ENCODE peak calls at places on chromosome 14, in ten cellular contexts. One of them, this sample, is unnamed.

GRCh38 chr14:100120522-100121269 is 38.7 kb downstream of the DEGS2 start:
- DNase-seq in GM10248: no peak
- DNase-seq in substantia nigra: no peak
- DNase-seq in A549: no peak
- DNase-seq in cardiac muscle cell: no peak
- DNase-seq in dorsolateral prefrontal cortex: no peak
- DNase-seq in CD8-positive, alpha-beta T cell: no peak
- DNase-seq in activated naive CD4-positive, alpha-beta T cell: no peak
- DNase-seq in retinal pigment epithelial cell: no peak
- DNase-seq in Kasumi-1: no peak
- DNase-seq in this sample: no peak

GRCh38 chr14:76191297-76191696 is 39.6 kb downstream of the GPATCH2L start:
- DNase-seq in dorsolateral prefrontal cortex: no peak
- DNase-seq in activated naive CD4-positive, alpha-beta T cell: no peak
- DNase-seq in CD8-positive, alpha-beta T cell: no peak
- DNase-seq in GM10248: no peak
- DNase-seq in A549: no peak
- DNase-seq in substantia nigra: no peak
- DNase-seq in retinal pigment epithelial cell: no peak
- DNase-seq in Kasumi-1: peak; percentile 91
- DNase-seq in cardiac muscle cell: no peak
- DNase-seq in this sample: no peak

GRCh38 chr14:85421166-85421877 is 108.6 kb upstream of the FLRT2 start:
- DNase-seq in substantia nigra: no peak
- DNase-seq in A549: peak; percentile 31
- DNase-seq in CD8-positive, alpha-beta T cell: no peak
- DNase-seq in activated naive CD4-positive, alpha-beta T cell: no peak
- DNase-seq in cardiac muscle cell: peak; percentile 56
- DNase-seq in GM10248: no peak
- DNase-seq in dorsolateral prefrontal cortex: no peak
- DNase-seq in Kasumi-1: peak; percentile 65
- DNase-seq in retinal pigment epithelial cell: peak; percentile 51
- DNase-seq in this sample: peak; percentile 12

GRCh38 chr14:102215522-102216250 is 76.0 kb downstream of the WDR20 start:
- DNase-seq in Kasumi-1: no peak
- DNase-seq in cardiac muscle cell: no peak
- DNase-seq in substantia nigra: no peak
- DNase-seq in GM10248: no peak
- DNase-seq in activated naive CD4-positive, alpha-beta T cell: no peak
- DNase-seq in CD8-positive, alpha-beta T cell: no peak
- DNase-seq in dorsolateral prefrontal cortex: no peak
- DNase-seq in retinal pigment epithelial cell: no peak
- DNase-seq in A549: no peak
- DNase-seq in this sample: no peak

GRCh38 chr14:58298880-58299664 is 717 bp downstream of the ARID4A start:
- DNase-seq in retinal pigment epithelial cell: no peak
- DNase-seq in substantia nigra: peak; percentile 17
- DNase-seq in cardiac muscle cell: no peak
- DNase-seq in A549: no peak
- DNase-seq in dorsolateral prefrontal cortex: no peak
- DNase-seq in activated naive CD4-positive, alpha-beta T cell: no peak
- DNase-seq in CD8-positive, alpha-beta T cell: peak; percentile 33
- DNase-seq in GM10248: peak; percentile 62
- DNase-seq in Kasumi-1: peak; percentile 14
- DNase-seq in this sample: peak; percentile 37

GRCh38 chr14:102568115-102568614 is 24.3 kb upstream of the RCOR1 start:
- DNase-seq in activated naive CD4-positive, alpha-beta T cell: no peak
- DNase-seq in retinal pigment epithelial cell: no peak
- DNase-seq in Kasumi-1: peak; percentile 27
- DNase-seq in CD8-positive, alpha-beta T cell: peak; percentile 45
- DNase-seq in GM10248: no peak
- DNase-seq in cardiac muscle cell: no peak
- DNase-seq in A549: peak; percentile 50
- DNase-seq in dorsolateral prefrontal cortex: no peak
- DNase-seq in substantia nigra: no peak
- DNase-seq in this sample: peak; percentile 92

GRCh38 chr14:104171029-104171697 is 32.8 kb downstream of the KIF26A start:
- DNase-seq in CD8-positive, alpha-beta T cell: no peak
- DNase-seq in cardiac muscle cell: no peak
- DNase-seq in Kasumi-1: no peak
- DNase-seq in retinal pigment epithelial cell: no peak
- DNase-seq in GM10248: no peak
- DNase-seq in activated naive CD4-positive, alpha-beta T cell: no peak
- DNase-seq in A549: no peak
- DNase-seq in substantia nigra: no peak
- DNase-seq in dorsolateral prefrontal cortex: no peak
- DNase-seq in this sample: peak; percentile 98

GRCh38 chr14:39368261-39368959 is 63.8 kb downstream of the FBXO33 start:
- DNase-seq in activated naive CD4-positive, alpha-beta T cell: no peak
- DNase-seq in retinal pigment epithelial cell: no peak
- DNase-seq in A549: peak; percentile 77
- DNase-seq in CD8-positive, alpha-beta T cell: no peak
- DNase-seq in Kasumi-1: peak; percentile 78
- DNase-seq in cardiac muscle cell: peak; percentile 84
- DNase-seq in substantia nigra: peak; percentile 8
- DNase-seq in dorsolateral prefrontal cortex: no peak
- DNase-seq in GM10248: peak; percentile 30
- DNase-seq in this sample: peak; percentile 82

GRCh38 chr14:101074124-101075024 is 170.9 kb upstream of the RTL1 start:
- DNase-seq in substantia nigra: no peak
- DNase-seq in cardiac muscle cell: no peak
- DNase-seq in activated naive CD4-positive, alpha-beta T cell: no peak
- DNase-seq in dorsolateral prefrontal cortex: peak; percentile 40
- DNase-seq in CD8-positive, alpha-beta T cell: no peak
- DNase-seq in retinal pigment epithelial cell: no peak
- DNase-seq in Kasumi-1: no peak
- DNase-seq in GM10248: no peak
- DNase-seq in A549: no peak
- DNase-seq in this sample: no peak